ENCODE peak calls at places on chromosomes 3 and 15, in five cellular contexts. One of them, this sample, is unnamed.

GRCh38 chr3:111936191-111936841 is 42.5 kb upstream of the ABHD10 start:
- DNase-seq in trophoblast cell: peak
- DNase-seq in neuronal stem cell: no peak
- DNase-seq in mesenchymal stem cell: peak
- DNase-seq in H1: no peak
- DNase-seq in this sample: no peak

GRCh38 chr3:100526613-100527346 is 34.4 kb downstream of the TMEM45A start:
- DNase-seq in trophoblast cell: no peak
- DNase-seq in neuronal stem cell: no peak
- DNase-seq in mesenchymal stem cell: no peak
- DNase-seq in H1: no peak
- DNase-seq in this sample: no peak

GRCh38 chr3:85801955-85802354 is 843.2 kb downstream of the CADM2 start:
- DNase-seq in trophoblast cell: peak
- DNase-seq in neuronal stem cell: peak
- DNase-seq in mesenchymal stem cell: no peak
- DNase-seq in H1: no peak
- DNase-seq in this sample: peak

GRCh38 chr3:132245547-132245946 is 71.7 kb upstream of the ACP3 start:
- DNase-seq in trophoblast cell: no peak
- DNase-seq in neuronal stem cell: no peak
- DNase-seq in mesenchymal stem cell: no peak
- DNase-seq in H1: no peak
- DNase-seq in this sample: no peak

GRCh38 chr15:101008158-101009139 is 89.3 kb downstream of the LRRK1 start:
- DNase-seq in trophoblast cell: peak
- DNase-seq in neuronal stem cell: peak
- DNase-seq in mesenchymal stem cell: peak
- DNase-seq in H1: peak
- DNase-seq in this sample: peak

GRCh38 chr15:78620021-78620838 is 566 bp downstream of the CHRNA3 start:
- DNase-seq in trophoblast cell: no peak
- DNase-seq in neuronal stem cell: peak
- DNase-seq in mesenchymal stem cell: peak
- DNase-seq in H1: peak
- DNase-seq in this sample: peak

GRCh38 chr3:73448761-73449290 is 175.9 kb downstream of the PDZRN3 start:
- DNase-seq in trophoblast cell: no peak
- DNase-seq in neuronal stem cell: no peak
- DNase-seq in mesenchymal stem cell: no peak
- DNase-seq in H1: no peak
- DNase-seq in this sample: no peak

GRCh38 chr15:67836134-67836455 is 3.8 kb downstream of the RNU6-1 start:
- DNase-seq in trophoblast cell: no peak
- DNase-seq in neuronal stem cell: no peak
- DNase-seq in mesenchymal stem cell: no peak
- DNase-seq in H1: no peak
- DNase-seq in this sample: no peak

GRCh38 chr3:58824285-58824684 is 157.7 kb upstream of the FAM3D start:
- DNase-seq in trophoblast cell: peak
- DNase-seq in neuronal stem cell: peak
- DNase-seq in mesenchymal stem cell: peak
- DNase-seq in H1: peak
- DNase-seq in this sample: peak

GRCh38 chr15:93929375-93930094 is 301.8 kb upstream of the MCTP2 start:
- DNase-seq in trophoblast cell: no peak
- DNase-seq in neuronal stem cell: no peak
- DNase-seq in mesenchymal stem cell: peak
- DNase-seq in H1: no peak
- DNase-seq in this sample: peak

GRCh38 chr3:121545564-121546455 is at the start of gene POLQ:
- DNase-seq in trophoblast cell: peak
- DNase-seq in neuronal stem cell: peak
- DNase-seq in mesenchymal stem cell: peak
- DNase-seq in H1: peak
- DNase-seq in this sample: peak
- H4K8ac ChIP-seq in trophoblast cell: peak
- H4K8ac ChIP-seq in neuronal stem cell: peak
- H4K8ac ChIP-seq in mesenchymal stem cell: peak
- H4K8ac ChIP-seq in H1: peak
- H4K8ac ChIP-seq in this sample: no peak

GRCh38 chr3:182323126-182323727 is 470.1 kb upstream of the ATP11B start:
- DNase-seq in trophoblast cell: no peak
- DNase-seq in neuronal stem cell: no peak
- DNase-seq in mesenchymal stem cell: no peak
- DNase-seq in H1: no peak
- DNase-seq in this sample: peak
- H2BK5ac ChIP-seq in trophoblast cell: no peak
- H2BK5ac ChIP-seq in neuronal stem cell: no peak
- H2BK5ac ChIP-seq in mesenchymal stem cell: no peak
- H2BK5ac ChIP-seq in H1: peak
- H2BK5ac ChIP-seq in this sample: no peak

GRCh38 chr3:18499256-18499655 is 74.1 kb upstream of the SATB1 start:
- DNase-seq in trophoblast cell: peak
- DNase-seq in neuronal stem cell: no peak
- DNase-seq in mesenchymal stem cell: no peak
- DNase-seq in H1: no peak
- DNase-seq in this sample: no peak

GRCh38 chr3:18505056-18505455 is 79.9 kb upstream of the SATB1 start:
- DNase-seq in trophoblast cell: peak
- DNase-seq in neuronal stem cell: no peak
- DNase-seq in mesenchymal stem cell: no peak
- DNase-seq in H1: no peak
- DNase-seq in this sample: no peak

GRCh38 chr3:18501679-18502343 is 76.7 kb upstream of the SATB1 start:
- DNase-seq in trophoblast cell: peak
- DNase-seq in neuronal stem cell: no peak
- DNase-seq in mesenchymal stem cell: no peak
- DNase-seq in H1: no peak
- DNase-seq in this sample: no peak

GRCh38 chr3:18500322-18500721 is 75.2 kb upstream of the SATB1 start:
- DNase-seq in trophoblast cell: no peak
- DNase-seq in neuronal stem cell: no peak
- DNase-seq in mesenchymal stem cell: no peak
- DNase-seq in H1: no peak
- DNase-seq in this sample: no peak
- H2BK12ac ChIP-seq in trophoblast cell: no peak
- H2BK12ac ChIP-seq in neuronal stem cell: no peak
- H2BK12ac ChIP-seq in mesenchymal stem cell: no peak
- H2BK12ac ChIP-seq in H1: no peak
- H2BK12ac ChIP-seq in this sample: no peak

GRCh38 chr3:162740941-162741596 is 1244.5 kb downstream of the OTOL1 start:
- DNase-seq in trophoblast cell: no peak
- DNase-seq in neuronal stem cell: no peak
- DNase-seq in mesenchymal stem cell: no peak
- DNase-seq in H1: no peak
- DNase-seq in this sample: peak
- H4K8ac ChIP-seq in trophoblast cell: no peak
- H4K8ac ChIP-seq in neuronal stem cell: no peak
- H4K8ac ChIP-seq in mesenchymal stem cell: no peak
- H4K8ac ChIP-seq in H1: no peak
- H4K8ac ChIP-seq in this sample: no peak

GRCh38 chr3:45106874-45107273 is 39.3 kb downstream of the CDCP1 start:
- DNase-seq in trophoblast cell: no peak
- DNase-seq in neuronal stem cell: no peak
- DNase-seq in mesenchymal stem cell: peak
- DNase-seq in H1: no peak
- DNase-seq in this sample: no peak

GRCh38 chr3:45103753-45104714 is 42.1 kb downstream of the CDCP1 start:
- DNase-seq in trophoblast cell: no peak
- DNase-seq in neuronal stem cell: no peak
- DNase-seq in mesenchymal stem cell: no peak
- DNase-seq in H1: no peak
- DNase-seq in this sample: no peak

GRCh38 chr3:45105855-45106655 is 40.1 kb downstream of the CDCP1 start:
- DNase-seq in trophoblast cell: no peak
- DNase-seq in neuronal stem cell: no peak
- DNase-seq in mesenchymal stem cell: peak
- DNase-seq in H1: no peak
- DNase-seq in this sample: no peak

GRCh38 chr3:45103334-45103733 is 42.8 kb downstream of the CDCP1 start:
- DNase-seq in trophoblast cell: no peak
- DNase-seq in neuronal stem cell: no peak
- DNase-seq in mesenchymal stem cell: no peak
- DNase-seq in H1: no peak
- DNase-seq in this sample: no peak

DNA sequence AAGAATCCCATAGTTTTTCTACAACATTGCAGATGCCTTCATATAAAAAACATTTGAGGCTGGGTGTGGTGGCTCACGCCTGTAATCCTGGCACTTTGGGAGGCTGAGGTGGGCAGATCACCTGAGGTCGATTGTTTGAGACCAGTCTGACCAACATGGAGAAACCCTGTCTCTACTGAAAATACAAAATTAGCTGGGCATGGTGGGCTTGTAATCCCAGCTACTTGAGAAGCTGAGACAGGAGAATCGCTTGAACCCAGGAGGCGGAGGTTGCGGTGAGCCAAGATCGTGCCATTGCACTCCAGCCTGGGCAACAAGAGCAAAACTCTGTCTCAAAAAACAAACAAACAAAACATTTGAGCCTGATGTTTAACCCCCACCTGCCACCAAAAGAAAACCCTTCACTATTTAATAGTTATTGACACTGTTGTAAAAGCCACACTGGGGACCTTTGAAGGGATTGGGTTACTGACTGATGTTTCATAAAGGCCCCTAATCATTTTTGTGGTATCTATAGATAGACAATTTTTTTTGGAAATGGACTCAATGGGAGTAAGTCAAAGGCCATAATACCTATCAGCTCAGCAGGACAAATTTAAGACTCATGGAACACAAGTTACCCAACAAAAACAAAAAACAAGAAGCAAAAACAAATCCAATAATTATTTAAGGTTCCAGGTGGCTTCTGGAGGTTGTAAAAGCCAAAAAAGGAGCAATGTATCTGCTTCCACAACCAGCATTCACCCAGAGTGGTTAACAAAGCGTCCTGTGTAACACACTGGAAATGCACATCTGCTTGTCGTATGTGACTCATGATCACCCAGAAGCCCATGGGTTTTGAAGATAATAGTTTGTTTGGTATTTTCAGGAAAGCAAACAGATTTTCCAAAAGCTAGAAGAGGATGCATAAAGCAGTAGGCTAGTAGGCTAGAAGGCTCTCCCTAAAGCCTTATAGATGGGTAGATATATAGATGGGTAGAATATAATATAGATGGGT is 41.2 kb downstream of the CDCP1 start:
- DNase-seq in trophoblast cell: no peak
- DNase-seq in neuronal stem cell: no peak
- DNase-seq in mesenchymal stem cell: peak
- DNase-seq in H1: no peak
- DNase-seq in this sample: no peak
- H2BK5ac ChIP-seq in trophoblast cell: no peak
- H2BK5ac ChIP-seq in neuronal stem cell: no peak
- H2BK5ac ChIP-seq in mesenchymal stem cell: no peak
- H2BK5ac ChIP-seq in H1: no peak
- H2BK5ac ChIP-seq in this sample: no peak

DNA sequence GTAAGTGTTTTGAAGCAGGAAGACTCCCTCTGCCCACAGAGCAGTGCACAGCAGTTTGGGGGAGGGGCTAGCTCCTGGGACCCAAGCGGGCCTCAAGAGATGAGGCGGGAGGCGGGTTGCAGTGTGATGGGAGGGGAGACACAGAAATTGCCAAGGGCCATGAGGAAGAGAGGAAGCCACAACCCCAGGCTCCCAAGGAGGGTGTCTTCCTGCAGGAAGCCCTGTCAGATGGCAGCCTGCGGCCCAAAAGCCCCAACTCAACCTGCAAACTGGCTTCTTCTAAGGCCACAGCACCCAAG is 7.3 kb upstream of the ISLR2 start:
- DNase-seq in trophoblast cell: no peak
- DNase-seq in neuronal stem cell: no peak
- DNase-seq in mesenchymal stem cell: no peak
- DNase-seq in H1: peak
- DNase-seq in this sample: peak
- H2BK12ac ChIP-seq in trophoblast cell: no peak
- H2BK12ac ChIP-seq in neuronal stem cell: no peak
- H2BK12ac ChIP-seq in mesenchymal stem cell: no peak
- H2BK12ac ChIP-seq in H1: peak
- H2BK12ac ChIP-seq in this sample: no peak

GRCh38 chr15:57772223-57772957 is 65.9 kb downstream of the POLR2M start:
- DNase-seq in trophoblast cell: no peak
- DNase-seq in neuronal stem cell: no peak
- DNase-seq in mesenchymal stem cell: peak
- DNase-seq in H1: no peak
- DNase-seq in this sample: peak

GRCh38 chr15:57762302-57762701 is 55.8 kb downstream of the POLR2M start:
- DNase-seq in trophoblast cell: no peak
- DNase-seq in neuronal stem cell: no peak
- DNase-seq in mesenchymal stem cell: no peak
- DNase-seq in H1: no peak
- DNase-seq in this sample: no peak

GRCh38 chr15:57769266-57769665 is 62.8 kb downstream of the POLR2M start:
- DNase-seq in trophoblast cell: peak
- DNase-seq in neuronal stem cell: no peak
- DNase-seq in mesenchymal stem cell: peak
- DNase-seq in H1: no peak
- DNase-seq in this sample: no peak

GRCh38 chr15:57761562-57761961 is 55.0 kb downstream of the POLR2M start:
- DNase-seq in trophoblast cell: no peak
- DNase-seq in neuronal stem cell: no peak
- DNase-seq in mesenchymal stem cell: no peak
- DNase-seq in H1: no peak
- DNase-seq in this sample: no peak

GRCh38 chr15:57767526-57767925 is 61.0 kb downstream of the POLR2M start:
- DNase-seq in trophoblast cell: no peak
- DNase-seq in neuronal stem cell: no peak
- DNase-seq in mesenchymal stem cell: no peak
- DNase-seq in H1: no peak
- DNase-seq in this sample: no peak
- H4K8ac ChIP-seq in trophoblast cell: no peak
- H4K8ac ChIP-seq in neuronal stem cell: no peak
- H4K8ac ChIP-seq in mesenchymal stem cell: no peak
- H4K8ac ChIP-seq in H1: no peak
- H4K8ac ChIP-seq in this sample: no peak

This sample was measured in H9.